ENCODE peak calls at places on chromosomes 7 and 10, in seven cellular contexts. One of them, this sample, is unnamed. For H3K4me1, the result is how much of the 10 kb centered on the place peaks cover.

GRCh38 chr10:16519908-16520861 is 1.5 kb downstream of the C1QL3 start:
- DNase-seq in tibial nerve: no peak
- DNase-seq in heart left ventricle: no peak
- DNase-seq in pancreas: peak
- DNase-seq in IMR-90: no peak
- DNase-seq in sigmoid colon: no peak
- DNase-seq in fibroblast of lung: no peak
- DNase-seq in this sample: no peak

GRCh38 chr7:4257390-4258111 is 424.5 kb upstream of the FOXK1 start:
- DNase-seq in IMR-90: no peak
- DNase-seq in tibial nerve: no peak
- DNase-seq in fibroblast of lung: no peak
- DNase-seq in pancreas: no peak
- DNase-seq in heart left ventricle: no peak
- DNase-seq in sigmoid colon: no peak
- DNase-seq in this sample: no peak

GRCh38 chr7:80637911-80638765 is at the start of gene CD36:
- DNase-seq in sigmoid colon: no peak
- DNase-seq in tibial nerve: no peak
- DNase-seq in IMR-90: no peak
- DNase-seq in heart left ventricle: peak
- DNase-seq in fibroblast of lung: no peak
- DNase-seq in pancreas: no peak
- DNase-seq in this sample: no peak

GRCh38 chr7:17369686-17370426 is 71.4 kb downstream of the AHR start:
- DNase-seq in IMR-90: peak
- DNase-seq in pancreas: no peak
- DNase-seq in sigmoid colon: no peak
- DNase-seq in heart left ventricle: no peak
- DNase-seq in tibial nerve: no peak
- DNase-seq in fibroblast of lung: peak
- DNase-seq in this sample: no peak

GRCh38 chr10:128055061-128055868 is 71.0 kb downstream of the MKI67 start:
- DNase-seq in heart left ventricle: no peak
- DNase-seq in tibial nerve: no peak
- DNase-seq in sigmoid colon: no peak
- DNase-seq in fibroblast of lung: no peak
- DNase-seq in pancreas: no peak
- DNase-seq in IMR-90: no peak
- DNase-seq in this sample: no peak

GRCh38 chr7:90256778-90257177 is 11.8 kb downstream of the CFAP69 start:
- DNase-seq in sigmoid colon: no peak
- DNase-seq in tibial nerve: no peak
- DNase-seq in pancreas: no peak
- DNase-seq in IMR-90: no peak
- DNase-seq in heart left ventricle: no peak
- DNase-seq in fibroblast of lung: no peak
- DNase-seq in this sample: no peak

GRCh38 chr10:91190876-91191580 is 29.4 kb upstream of the PCGF5 start:
- DNase-seq in sigmoid colon: no peak
- DNase-seq in heart left ventricle: no peak
- DNase-seq in IMR-90: peak
- DNase-seq in tibial nerve: no peak
- DNase-seq in pancreas: no peak
- DNase-seq in fibroblast of lung: peak
- DNase-seq in this sample: no peak

GRCh38 chr7:65953890-65954289 is 28.1 kb downstream of the GUSB start:
- DNase-seq in sigmoid colon: no peak
- DNase-seq in IMR-90: no peak
- DNase-seq in tibial nerve: no peak
- DNase-seq in pancreas: no peak
- DNase-seq in fibroblast of lung: no peak
- DNase-seq in heart left ventricle: no peak
- DNase-seq in this sample: no peak

GRCh38 chr10:131775444-131775832 is 125.4 kb upstream of the PPP2R2D start:
- DNase-seq in heart left ventricle: no peak
- DNase-seq in fibroblast of lung: no peak
- DNase-seq in sigmoid colon: peak
- DNase-seq in pancreas: no peak
- DNase-seq in IMR-90: no peak
- DNase-seq in tibial nerve: no peak
- DNase-seq in this sample: no peak

GRCh38 chr10:28948045-28948444 is 270.7 kb downstream of the BAMBI start:
- DNase-seq in pancreas: no peak
- DNase-seq in heart left ventricle: no peak
- DNase-seq in sigmoid colon: no peak
- DNase-seq in tibial nerve: no peak
- DNase-seq in IMR-90: peak
- DNase-seq in fibroblast of lung: no peak
- DNase-seq in this sample: no peak

GRCh38 chr7:123169065-123169464 is 30.7 kb downstream of the SLC13A1 start:
- DNase-seq in sigmoid colon: peak
- DNase-seq in IMR-90: no peak
- DNase-seq in fibroblast of lung: no peak
- DNase-seq in tibial nerve: no peak
- DNase-seq in pancreas: no peak
- DNase-seq in heart left ventricle: no peak
- DNase-seq in this sample: no peak

GRCh38 chr10:21500578-21500910 is 24.9 kb downstream of the SKIDA1 start:
- DNase-seq in sigmoid colon: no peak
- DNase-seq in heart left ventricle: no peak
- DNase-seq in IMR-90: no peak
- DNase-seq in fibroblast of lung: no peak
- DNase-seq in tibial nerve: no peak
- DNase-seq in pancreas: no peak
- DNase-seq in this sample: no peak

GRCh38 chr10:21503580-21503979 is 21.9 kb downstream of the SKIDA1 start:
- DNase-seq in fibroblast of lung: no peak
- DNase-seq in IMR-90: no peak
- DNase-seq in tibial nerve: no peak
- DNase-seq in sigmoid colon: no peak
- DNase-seq in pancreas: no peak
- DNase-seq in heart left ventricle: no peak
- DNase-seq in this sample: no peak

GRCh38 chr10:21501109-21501508 is 24.4 kb downstream of the SKIDA1 start:
- DNase-seq in sigmoid colon: no peak
- DNase-seq in tibial nerve: no peak
- DNase-seq in fibroblast of lung: no peak
- DNase-seq in heart left ventricle: no peak
- DNase-seq in pancreas: no peak
- DNase-seq in IMR-90: no peak
- DNase-seq in this sample: no peak

GRCh38 chr10:21501731-21502370 is 23.6 kb downstream of the SKIDA1 start:
- DNase-seq in IMR-90: no peak
- DNase-seq in sigmoid colon: no peak
- DNase-seq in pancreas: no peak
- DNase-seq in tibial nerve: no peak
- DNase-seq in fibroblast of lung: no peak
- DNase-seq in heart left ventricle: no peak
- DNase-seq in this sample: no peak

GRCh38 chr10:21502371-21502765 is 23.1 kb downstream of the SKIDA1 start:
- DNase-seq in pancreas: no peak
- DNase-seq in heart left ventricle: no peak
- DNase-seq in fibroblast of lung: no peak
- DNase-seq in tibial nerve: no peak
- DNase-seq in IMR-90: no peak
- DNase-seq in sigmoid colon: no peak
- DNase-seq in this sample: no peak
- H3K4me1 ChIP-seq in pancreas: under half
- H3K4me1 ChIP-seq in heart left ventricle: under half
- H3K4me1 ChIP-seq in fibroblast of lung: under half
- H3K4me1 ChIP-seq in tibial nerve: under half
- H3K4me1 ChIP-seq in IMR-90: under half
- H3K4me1 ChIP-seq in sigmoid colon: under half
- H3K4me1 ChIP-seq in this sample: under half

DNA sequence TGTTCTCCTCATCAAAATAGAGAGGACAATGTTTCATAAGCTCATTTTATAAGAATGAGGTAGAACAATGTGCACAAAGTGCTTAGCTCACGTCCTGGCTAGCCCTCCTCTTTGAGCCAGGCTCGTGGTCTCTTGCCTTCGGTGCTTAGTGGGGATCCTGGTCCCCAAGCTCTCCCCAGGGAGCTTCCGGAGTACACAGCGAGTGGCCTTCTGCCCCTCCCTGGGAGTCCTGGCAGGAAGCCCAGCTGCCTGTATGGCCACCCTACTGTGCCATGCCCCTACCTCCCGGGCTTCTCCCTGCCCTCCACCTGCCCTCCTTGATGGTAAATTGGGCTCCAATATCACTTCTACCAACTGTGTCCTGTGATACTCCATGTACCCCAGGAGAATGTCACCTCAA is 859 bp downstream of the MYO1G start:
- DNase-seq in pancreas: no peak
- DNase-seq in fibroblast of lung: no peak
- DNase-seq in tibial nerve: no peak
- DNase-seq in IMR-90: no peak
- DNase-seq in sigmoid colon: peak
- DNase-seq in heart left ventricle: no peak
- DNase-seq in this sample: no peak
- H3K4me1 ChIP-seq in pancreas: under half
- H3K4me1 ChIP-seq in fibroblast of lung: under half
- H3K4me1 ChIP-seq in tibial nerve: under half
- H3K4me1 ChIP-seq in IMR-90: under half
- H3K4me1 ChIP-seq in sigmoid colon: under half
- H3K4me1 ChIP-seq in heart left ventricle: under half
- H3K4me1 ChIP-seq in this sample: under half

DNA sequence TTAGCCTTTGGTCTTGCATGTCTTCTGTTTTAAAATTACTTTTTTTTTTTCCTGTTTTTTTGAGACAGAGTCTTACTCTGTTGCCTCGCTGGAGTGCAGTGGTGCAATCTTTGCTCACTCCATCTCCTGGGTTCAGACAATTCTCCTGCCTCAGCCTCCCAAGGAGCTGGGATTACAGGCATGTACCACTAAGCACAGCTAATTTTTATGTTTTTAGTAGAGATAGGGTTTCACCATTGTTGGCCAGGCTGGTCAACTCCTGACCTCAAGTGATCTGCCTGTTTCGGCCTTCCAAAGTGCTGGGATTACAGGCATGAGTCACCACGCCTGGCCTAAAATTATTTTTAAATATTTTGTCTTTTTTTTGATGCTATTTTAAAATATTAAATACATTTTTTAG is 38.5 kb downstream of the MLLT10 start:
- DNase-seq in sigmoid colon: peak
- DNase-seq in pancreas: no peak
- DNase-seq in fibroblast of lung: peak
- DNase-seq in IMR-90: peak
- DNase-seq in heart left ventricle: no peak
- DNase-seq in tibial nerve: no peak
- DNase-seq in this sample: peak
- H3K4me1 ChIP-seq in sigmoid colon: under half
- H3K4me1 ChIP-seq in pancreas: under half
- H3K4me1 ChIP-seq in fibroblast of lung: under half
- H3K4me1 ChIP-seq in IMR-90: under half
- H3K4me1 ChIP-seq in heart left ventricle: under half
- H3K4me1 ChIP-seq in tibial nerve: under half
- H3K4me1 ChIP-seq in this sample: under half

GRCh38 chr10:32346551-32347362 is at the start of gene EPC1:
- DNase-seq in heart left ventricle: peak
- DNase-seq in IMR-90: peak
- DNase-seq in pancreas: peak
- DNase-seq in tibial nerve: peak
- DNase-seq in fibroblast of lung: peak
- DNase-seq in sigmoid colon: peak
- DNase-seq in this sample: peak
- H3K4me1 ChIP-seq in heart left ventricle: half or more
- H3K4me1 ChIP-seq in IMR-90: under half
- H3K4me1 ChIP-seq in pancreas: under half
- H3K4me1 ChIP-seq in tibial nerve: under half
- H3K4me1 ChIP-seq in fibroblast of lung: under half
- H3K4me1 ChIP-seq in sigmoid colon: half or more
- H3K4me1 ChIP-seq in this sample: under half

DNA sequence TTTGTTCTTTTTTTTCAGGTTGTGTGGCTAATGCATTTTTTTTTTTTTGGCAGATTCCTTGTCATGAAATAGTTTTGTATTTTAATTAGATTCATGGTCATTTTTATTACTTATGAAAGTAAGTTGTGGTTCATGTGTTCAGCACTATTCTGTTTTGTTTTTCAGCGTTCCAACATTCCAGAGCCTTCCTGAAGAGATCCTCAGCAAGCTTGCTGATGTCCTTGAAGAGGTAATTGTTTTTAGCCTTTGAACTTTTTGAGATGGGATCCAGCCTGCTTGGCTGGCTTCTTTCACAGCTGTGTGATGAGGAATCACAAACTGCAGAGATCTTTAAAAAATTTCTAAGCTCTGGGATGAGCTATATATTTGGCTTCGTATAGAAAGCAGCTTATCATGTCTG is 207.9 kb upstream of the CSTF2T start:
- DNase-seq in fibroblast of lung: no peak
- DNase-seq in heart left ventricle: no peak
- DNase-seq in tibial nerve: no peak
- DNase-seq in pancreas: no peak
- DNase-seq in sigmoid colon: no peak
- DNase-seq in IMR-90: no peak
- DNase-seq in this sample: no peak
- H3K4me1 ChIP-seq in fibroblast of lung: under half
- H3K4me1 ChIP-seq in heart left ventricle: under half
- H3K4me1 ChIP-seq in tibial nerve: under half
- H3K4me1 ChIP-seq in pancreas: under half
- H3K4me1 ChIP-seq in sigmoid colon: under half
- H3K4me1 ChIP-seq in IMR-90: under half
- H3K4me1 ChIP-seq in this sample: under half

DNA sequence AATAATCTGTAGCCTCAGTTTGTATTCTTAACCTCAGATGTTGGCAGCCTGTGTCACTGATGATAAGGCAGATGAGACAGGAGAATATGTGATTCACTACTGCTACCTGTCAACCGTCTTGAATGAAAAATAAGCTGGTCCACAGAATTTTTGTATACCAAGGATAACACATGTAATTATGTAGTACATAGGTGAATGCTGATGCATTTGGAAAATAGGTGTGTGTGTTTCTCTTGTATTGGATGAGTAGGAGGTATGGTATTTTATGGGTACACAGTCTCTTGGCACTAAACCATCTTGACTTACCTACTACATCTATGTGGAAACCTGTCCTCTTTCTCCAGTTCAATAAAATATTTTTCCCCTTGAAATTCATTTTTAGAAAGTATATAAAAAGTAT is 20.7 kb upstream of the ZRANB1 start:
- DNase-seq in pancreas: no peak
- DNase-seq in tibial nerve: no peak
- DNase-seq in IMR-90: no peak
- DNase-seq in fibroblast of lung: no peak
- DNase-seq in sigmoid colon: no peak
- DNase-seq in heart left ventricle: no peak
- DNase-seq in this sample: no peak
- H3K4me1 ChIP-seq in pancreas: under half
- H3K4me1 ChIP-seq in tibial nerve: under half
- H3K4me1 ChIP-seq in IMR-90: under half
- H3K4me1 ChIP-seq in fibroblast of lung: under half
- H3K4me1 ChIP-seq in sigmoid colon: half or more
- H3K4me1 ChIP-seq in heart left ventricle: half or more
- H3K4me1 ChIP-seq in this sample: under half

This sample was measured in uterus.